ENCODE peak calls at places on chromosomes 4 and X, in four cellular contexts. B is right atrium auricular region; Y is CD4-positive, alpha-beta memory T cell; M is BE2C. E is an unnamed sample.

GRCh38 chr4:76298227-76298626 is 8.3 kb upstream of the STBD1 start:
- DNase-seq in B (no peak), Y (no peak), M (no peak), E (no peak)

GRCh38 chr4:119106036-119107000 is 29.3 kb upstream of the MYOZ2 start:
- DNase-seq in B (no peak), Y (no peak), M (no peak), E (no peak)

GRCh38 chrX:21398424-21398823 is 24.2 kb downstream of the CNKSR2 start:
- DNase-seq in B (no peak), Y (no peak), M (peak), E (no peak)

GRCh38 chr4:170229021-170229420 is 139.3 kb upstream of the AADAT start:
- DNase-seq in B (no peak), Y (no peak), M (no peak), E (no peak)

GRCh38 chrX:47751670-47752069 is 85.0 kb upstream of the ZNF81 start:
- DNase-seq in B (no peak), Y (peak), M (peak), E (no peak)

GRCh38 chr4:104643805-104644204 is 149.1 kb upstream of the CXXC4 start:
- DNase-seq in B (no peak), Y (no peak), M (no peak), E (no peak)

GRCh38 chr4:141409556-141409955 is 188.9 kb downstream of the ZNF330 start:
- DNase-seq in B (no peak), Y (no peak), M (no peak), E (no peak)

GRCh38 chrX:66004928-66005831 is 34.7 kb downstream of the VSIG4 start:
- DNase-seq in B (no peak), Y (no peak), M (no peak), E (no peak)

GRCh38 chr4:2721586-2721985 is 34.5 kb downstream of the TNIP2 start:
- DNase-seq in B (no peak), Y (no peak), M (no peak), E (no peak)

GRCh38 chrX:131066237-131066636 is 8.1 kb downstream of the ARHGAP36 start:
- DNase-seq in B (no peak), Y (no peak), M (no peak), E (no peak)

GRCh38 chr4:183758006-183758734 is 99.1 kb downstream of the TRAPPC11 start:
- DNase-seq in B (peak), Y (no peak), M (no peak), E (no peak)

GRCh38 chr4:32499176-32499575 is 1779.0 kb downstream of the PCDH7 start:
- DNase-seq in B (no peak), Y (no peak), M (no peak), E (peak)

GRCh38 chr4:22348410-22348809 is 167.5 kb downstream of the ADGRA3 start:
- DNase-seq in B (no peak), Y (no peak), M (no peak), E (peak)

GRCh38 chrX:53047228-53047627 is 1.4 kb upstream of the GPR173 start:
- DNase-seq in B (no peak), Y (no peak), M (peak), E (no peak)

GRCh38 chr4:120290553-120290952 is 223.9 kb upstream of the MAD2L1 start:
- DNase-seq in B (no peak), Y (no peak), M (no peak), E (no peak)

GRCh38 chr4:165476214-165477098 is 97.6 kb downstream of the CPE start:
- DNase-seq in B (no peak), Y (no peak), M (no peak), E (no peak)

GRCh38 chr4:155134136-155134535 is 74.3 kb upstream of the NPY2R start:
- DNase-seq in B (no peak), Y (no peak), M (no peak), E (no peak)

GRCh38 chr4:44448548-44449443 is at the start of gene KCTD8:
- DNase-seq in B (peak), Y (peak), M (peak), E (peak)

GRCh38 chrX:1719270-1719669 is 104.4 kb downstream of the ASMT start:
- DNase-seq in B (no peak), Y (no peak), M (no peak), E (no peak)

GRCh38 chr4:2257361-2258001 is 4.4 kb downstream of the MXD4 start:
- DNase-seq in B (peak), Y (no peak), M (peak), E (no peak)

GRCh38 chr4:160026720-160027119 is 923.8 kb downstream of the RAPGEF2 start:
- DNase-seq in B (no peak), Y (no peak), M (no peak), E (no peak)

GRCh38 chrX:48956728-48957414 is 536 bp downstream of the OTUD5 start:
- DNase-seq in B (no peak), Y (peak), M (peak), E (no peak)

GRCh38 chr4:185925910-185926360 is 113.9 kb upstream of the SORBS2 start:
- DNase-seq in B (no peak), Y (no peak), M (peak), E (no peak)

GRCh38 chrX:133880032-133880443 is 105.4 kb downstream of the GPC3 start:
- DNase-seq in B (no peak), Y (no peak), M (no peak), E (no peak)

GRCh38 chr4:22077571-22077970 is 129.0 kb upstream of the KCNIP4 start:
- DNase-seq in B (no peak), Y (no peak), M (no peak), E (no peak)

GRCh38 chrX:121455890-121456289 is 408.5 kb downstream of the GLUD2 start:
- DNase-seq in B (no peak), Y (no peak), M (no peak), E (no peak)

GRCh38 chr4:167218022-167218608 is 16.2 kb downstream of the SPOCK3 start:
- DNase-seq in B (no peak), Y (no peak), M (no peak), E (no peak)

GRCh38 chrX:97399400-97399799 is 515.7 kb downstream of the RPA4 start:
- DNase-seq in B (no peak), Y (no peak), M (no peak), E (no peak)

GRCh38 chr4:145679991-145680455 is at the start of gene C4orf51:
- DNase-seq in B (no peak), Y (no peak), M (no peak), E (peak)

GRCh38 chr4:122150896-122151295 is 1.2 kb upstream of the BLTP1 start:
- DNase-seq in B (no peak), Y (peak), M (no peak), E (no peak)

GRCh38 chr4:120915311-120915710 is 7.2 kb downstream of the PRDM5 start:
- DNase-seq in B (no peak), Y (no peak), M (no peak), E (no peak)

GRCh38 chrX:150870059-150870458 is 28.4 kb downstream of the CD99L2 start:
- DNase-seq in B (no peak), Y (no peak), M (no peak), E (no peak)

GRCh38 chr4:158858410-158859189 is 89.8 kb downstream of the FNIP2 start:
- DNase-seq in B (no peak), Y (no peak), M (no peak), E (peak)

GRCh38 chrX:110089656-110090404 is 86.9 kb downstream of the TMEM164 start:
- DNase-seq in B (no peak), Y (peak), M (no peak), E (no peak)

GRCh38 chrX:134604701-134605271 is 53.5 kb downstream of the PLAC1 start:
- DNase-seq in B (no peak), Y (no peak), M (peak), E (no peak)

GRCh38 chr4:504076-504475 is 5.1 kb downstream of the PIGG start:
- DNase-seq in B (no peak), Y (no peak), M (no peak), E (no peak)

DNA sequence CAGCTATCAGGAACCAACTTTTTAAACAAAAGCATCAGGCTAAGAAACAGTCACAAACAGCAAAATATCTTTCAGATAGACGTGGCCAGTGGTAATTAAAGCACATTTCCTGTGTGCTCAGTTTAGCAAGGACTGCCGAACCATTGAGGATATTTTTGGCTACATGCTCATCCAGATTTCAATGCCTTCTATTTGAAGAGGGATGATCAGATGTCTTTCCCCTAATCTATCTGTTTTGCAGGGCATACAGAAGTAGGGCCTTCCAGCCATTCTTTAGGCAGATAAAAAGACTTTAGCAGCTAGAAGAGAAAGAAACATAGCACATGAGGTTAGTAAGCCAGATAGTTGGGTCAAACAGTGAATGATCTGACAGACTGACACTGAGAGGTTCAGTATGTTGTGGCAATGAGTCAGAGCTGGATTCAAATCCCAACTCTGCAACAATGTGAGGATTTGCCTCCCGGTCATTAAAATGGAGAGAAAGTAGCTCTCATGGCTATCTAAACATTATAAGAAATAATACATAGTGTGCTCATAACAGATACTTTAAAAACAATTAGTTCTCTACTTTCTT is 100.0 kb upstream of the PRKG2 start:
- DNase-seq in B (no peak), Y (no peak), M (no peak), E (peak)
- H3K4me3 ChIP-seq in B (no peak), Y (no peak), M (no peak), E (no peak)

GRCh38 chr4:174222266-174222872 is 61.1 kb downstream of the FBXO8 start:
- DNase-seq in B (no peak), Y (no peak), M (peak), E (no peak)
- H3K4me3 ChIP-seq in B (no peak), Y (no peak), M (no peak), E (no peak)

GRCh38 chr4:7278071-7278765 is 85.9 kb downstream of the SORCS2 start:
- DNase-seq in B (no peak), Y (no peak), M (no peak), E (no peak)
- H3K4me3 ChIP-seq in B (no peak), Y (no peak), M (no peak), E (no peak)

DNA sequence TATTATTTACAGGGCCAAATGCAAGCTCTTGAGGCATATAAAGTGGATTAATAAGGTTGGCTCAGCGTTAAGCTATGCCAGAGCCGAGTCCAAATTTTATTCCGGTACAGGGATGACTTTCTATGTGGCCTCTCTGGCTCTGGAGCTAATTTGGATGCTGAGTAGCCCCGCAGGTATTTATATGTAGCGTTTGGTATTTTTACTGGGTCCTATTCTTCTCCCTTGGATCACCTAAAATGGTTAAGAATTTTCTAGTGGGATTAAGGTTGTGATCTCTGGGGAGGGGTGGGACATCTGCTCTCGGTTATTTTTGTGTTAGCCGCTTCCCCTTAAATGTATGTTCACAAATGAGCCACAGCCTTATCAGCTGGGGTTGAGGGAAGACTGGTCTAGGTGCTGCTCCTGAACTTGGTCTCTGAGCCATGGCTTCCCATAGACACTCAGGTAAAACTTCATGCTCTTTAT is 49.4 kb downstream of the FHL1 start:
- DNase-seq in B (no peak), Y (no peak), M (no peak), E (peak)
- H3K4me3 ChIP-seq in B (peak), Y (no peak), M (no peak), E (peak)

DNA sequence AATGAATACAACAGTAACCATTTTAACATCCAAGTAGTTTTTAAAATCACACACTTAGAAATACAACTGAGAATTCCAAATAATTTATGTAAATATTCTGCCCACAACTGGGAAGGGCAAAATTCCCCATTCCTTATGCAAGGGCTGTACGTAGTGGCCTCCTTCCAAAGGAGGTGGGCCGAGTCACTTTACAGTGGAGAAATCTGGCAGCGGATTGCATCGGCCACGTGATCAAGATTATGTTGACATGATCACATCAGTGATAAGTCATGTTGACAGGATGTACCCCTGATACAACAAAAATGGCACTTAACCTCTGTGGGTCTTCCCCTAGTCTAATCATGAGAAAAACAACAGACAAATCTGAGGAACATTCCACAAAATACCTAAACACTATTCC is 100.9 kb downstream of the TSPAN5 start:
- DNase-seq in B (no peak), Y (no peak), M (no peak), E (no peak)
- H3K4me3 ChIP-seq in B (no peak), Y (no peak), M (no peak), E (no peak)

DNA sequence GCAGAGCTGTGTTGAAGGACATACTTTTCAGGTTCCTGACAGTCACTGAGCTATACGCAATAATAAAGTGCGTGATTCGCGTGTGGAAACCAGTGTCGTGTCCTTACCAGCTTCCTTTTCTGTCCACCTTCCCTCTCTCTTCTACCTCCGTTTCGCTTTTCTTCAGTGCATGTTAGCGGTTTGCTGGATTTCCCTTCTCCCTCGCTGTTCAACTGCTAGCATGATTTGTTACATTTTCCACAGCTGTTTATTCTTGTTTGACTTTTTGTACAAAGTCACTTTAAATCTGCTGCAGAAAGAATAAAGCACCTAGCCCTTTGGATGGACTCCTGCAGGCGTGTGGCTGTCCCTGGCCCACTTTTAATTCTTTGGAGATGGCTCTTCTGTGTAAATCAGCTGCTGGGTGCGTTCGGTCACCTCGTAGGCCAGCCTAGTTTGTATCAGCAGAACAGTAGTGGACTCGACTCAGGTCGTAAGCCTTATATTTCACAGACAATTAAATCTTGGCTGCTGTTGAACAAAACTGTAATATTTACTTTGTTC is 8.9 kb upstream of the HAND2 start:
- DNase-seq in B (no peak), Y (no peak), M (no peak), E (no peak)
- H3K4me3 ChIP-seq in B (peak), Y (no peak), M (peak), E (no peak)

DNA sequence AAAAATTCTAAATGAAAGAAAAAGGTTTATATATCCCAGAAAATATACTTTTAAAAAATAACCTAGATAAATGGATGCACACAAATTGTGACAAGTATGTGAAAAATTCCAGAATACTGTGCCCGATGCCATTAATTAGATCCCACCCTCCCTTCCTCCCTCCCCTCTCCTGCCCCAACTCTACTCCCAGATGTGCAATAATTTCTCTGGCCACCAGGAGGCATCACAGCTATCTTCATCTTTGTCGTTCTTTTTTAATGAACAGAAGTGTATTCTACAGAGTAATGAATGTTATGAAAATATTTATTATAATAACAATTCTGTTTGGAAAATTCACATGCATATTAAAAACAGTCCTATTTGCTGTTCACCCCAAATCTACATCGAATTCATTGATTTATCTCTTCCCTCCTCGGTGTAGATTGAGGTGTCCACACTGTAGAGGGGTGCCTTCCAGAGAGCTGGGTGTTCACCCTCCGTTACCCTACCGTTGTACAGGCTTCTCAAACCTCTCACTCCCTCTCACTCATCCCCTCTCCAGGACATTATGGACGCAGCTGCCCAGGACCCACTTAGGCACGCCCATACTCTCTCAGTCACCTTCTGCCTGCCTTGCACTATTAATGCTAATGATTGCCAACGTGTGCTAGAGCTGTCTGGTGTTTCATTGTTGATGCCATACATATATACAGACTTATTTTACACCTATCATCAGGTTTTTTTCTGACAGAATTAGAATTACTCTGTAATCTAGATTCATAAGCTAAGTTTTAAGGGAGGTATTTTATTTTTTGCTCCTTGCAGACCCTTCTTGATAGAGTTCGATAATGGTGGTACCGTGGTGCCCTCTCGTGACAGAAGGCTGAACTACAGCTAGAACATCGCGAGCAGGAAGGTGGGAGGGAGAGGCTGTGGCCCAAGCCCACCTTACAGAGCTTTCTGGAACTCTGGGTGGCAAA is 14.1 kb downstream of the RAB40AL start:
- DNase-seq in B (no peak), Y (peak), M (peak), E (no peak)
- H3K4me3 ChIP-seq in B (no peak), Y (no peak), M (peak), E (peak)

E was measured in AG09309.